ENCODE peak calls at places on chromosomes 4 and X, in four cellular contexts. E is C1 segment of cervical spinal cord; G is activated CD8-positive, alpha-beta memory T cell treated with anti-CD3 and anti-CD28 coated beads, Interleukin-2, amount 50 U/mL, for 48 hours; P is OCI-LY7. F is an unnamed sample.

GRCh38 chr4:94722748-94723147 is 35.0 kb upstream of the BMPR1B start:
- DNase-seq in E (no peak), G (no peak), P (peak; percentile 27), F (no peak)

GRCh38 chr4:83362492-83363329 is 28.1 kb upstream of the HPSE start:
- DNase-seq in E (no peak), G (no peak), P (peak; percentile 63), F (no peak)

GRCh38 chr4:128232719-128233118 is 54.9 kb downstream of the PGRMC2 start:
- DNase-seq in E (no peak), G (no peak), P (no peak), F (no peak)

GRCh38 chr4:47075241-47075640 is 43.9 kb downstream of the GABRB1 start:
- DNase-seq in E (no peak), G (no peak), P (no peak), F (no peak)

GRCh38 chr4:119504616-119505015 is 124.0 kb downstream of the PDE5A start:
- DNase-seq in E (no peak), G (no peak), P (no peak), F (no peak)

GRCh38 chr4:8231551-8232049 is 32.5 kb downstream of the SH3TC1 start:
- DNase-seq in E (no peak), G (no peak), P (no peak), F (no peak)

GRCh38 chrX:143635915-143636314 is at the start of gene SLITRK4:
- DNase-seq in E (peak; percentile 6), G (no peak), P (no peak), F (no peak)

GRCh38 chr4:156779774-156780173 is 191.8 kb downstream of the PDGFC start:
- DNase-seq in E (no peak), G (no peak), P (no peak), F (no peak)

GRCh38 chrX:16862829-16863228 is 7.3 kb downstream of the RBBP7 start:
- DNase-seq in E (no peak), G (no peak), P (no peak), F (no peak)

GRCh38 chr4:183658362-183659028 is 490 bp downstream of the RWDD4 start:
- DNase-seq in E (peak; percentile 33), G (peak; percentile 71), P (peak; percentile 25), F (no peak)

GRCh38 chrX:119218198-119218597 is 17.9 kb upstream of the PGRMC1 start:
- DNase-seq in E (no peak), G (no peak), P (peak; percentile 2), F (no peak)

GRCh38 chrX:19747672-19748610 is 139.5 kb downstream of the SH3KBP1 start:
- DNase-seq in E (no peak), G (peak; percentile 73), P (peak; percentile 83), F (no peak)

GRCh38 chr4:141102367-141102766 is 30.9 kb downstream of the RNF150 start:
- DNase-seq in E (no peak), G (no peak), P (no peak), F (no peak)

GRCh38 chr4:1344696-1345095 is 2.3 kb upstream of the UVSSA start:
- DNase-seq in E (no peak), G (no peak), P (no peak), F (no peak)

GRCh38 chrX:138925330-138925729 is 213.8 kb upstream of the FGF13 start:
- DNase-seq in E (no peak), G (no peak), P (no peak), F (no peak)

GRCh38 chrX:47174376-47174775 is 19.3 kb upstream of the UBA1 start:
- DNase-seq in E (no peak), G (no peak), P (no peak), F (no peak)

GRCh38 chr4:26238426-26238781 is 82.4 kb upstream of the RBPJ start:
- DNase-seq in E (no peak), G (no peak), P (no peak), F (no peak)

GRCh38 chr4:17812125-17812524 is 1.3 kb downstream of the NCAPG start:
- DNase-seq in E (no peak), G (no peak), P (peak; percentile 23), F (no peak)

GRCh38 chr4:143202824-143203223 is 18.1 kb downstream of the USP38 start:
- DNase-seq in E (no peak), G (no peak), P (no peak), F (no peak)

GRCh38 chr4:3505231-3505630 is 27.0 kb downstream of the LRPAP1 start:
- DNase-seq in E (no peak), G (no peak), P (no peak), F (no peak)

GRCh38 chr4:138972956-138973819 is 42.4 kb upstream of the NOCT start:
- DNase-seq in E (no peak), G (no peak), P (no peak), F (no peak)

GRCh38 chr4:26083987-26084386 is 170.0 kb downstream of the SMIM20 start:
- DNase-seq in E (no peak), G (no peak), P (no peak), F (no peak)

GRCh38 chrX:55336176-55336575 is 71.5 kb upstream of the PAGE3 start:
- DNase-seq in E (no peak), G (no peak), P (no peak), F (no peak)

GRCh38 chr4:77819409-77819835 is 254 bp upstream of the CNOT6L start:
- DNase-seq in E (peak; percentile 62), G (no peak), P (peak; percentile 75), F (peak; percentile 85)

GRCh38 chr4:4860381-4860802 is 927 bp downstream of the MSX1 start:
- DNase-seq in E (no peak), G (no peak), P (no peak), F (no peak)